ENCODE peak calls at places on chromosomes 12 and 14, in four cellular contexts. Y, J, W and G are unnamed samples.

GRCh38 chr12:121957831-121958515 is 39.6 kb downstream of the CFAP251 start:
- DNase-seq in Y (no peak), J (no peak), W (no peak), G (no peak)

GRCh38 chr14:94558842-94559241 is 2.4 kb upstream of the SERPINA4 start:
- DNase-seq in Y (no peak), J (no peak), W (no peak), G (no peak)

GRCh38 chr12:116425256-116426193 is 133.7 kb upstream of the MAP1LC3B2 start:
- DNase-seq in Y (no peak), J (no peak), W (no peak), G (no peak)

GRCh38 chr14:36625014-36625413 is 36.6 kb upstream of the PAX9 start:
- DNase-seq in Y (no peak), J (no peak), W (no peak), G (no peak)

GRCh38 chr12:7642876-7643309 is 22.8 kb downstream of the APOBEC1 start:
- DNase-seq in Y (no peak), J (peak), W (no peak), G (peak)

GRCh38 chr14:90424686-90425255 is 27.9 kb downstream of the CALM1 start:
- DNase-seq in Y (no peak), J (no peak), W (no peak), G (no peak)

GRCh38 chr14:78172428-78172827 is 2.3 kb downstream of the NRXN3 start:
- DNase-seq in Y (no peak), J (no peak), W (no peak), G (no peak)

GRCh38 chr14:33509927-33510535 is 440.8 kb downstream of the EGLN3 start:
- DNase-seq in Y (no peak), J (no peak), W (no peak), G (no peak)

GRCh38 chr12:89192419-89192818 is 159.9 kb downstream of the DUSP6 start:
- DNase-seq in Y (no peak), J (peak), W (no peak), G (no peak)

GRCh38 chr14:99226687-99227086 is 45.3 kb downstream of the BCL11B start:
- DNase-seq in Y (no peak), J (no peak), W (no peak), G (no peak)

GRCh38 chr12:12563529-12563928 is 866 bp upstream of the DUSP16 start:
- DNase-seq in Y (no peak), J (no peak), W (no peak), G (no peak)

GRCh38 chr14:103928011-103928890 is at the start of gene TDRD9:
- DNase-seq in Y (no peak), J (no peak), W (no peak), G (no peak)

GRCh38 chr12:125140918-125141573 is 75.8 kb downstream of the AACS start:
- DNase-seq in Y (no peak), J (no peak), W (no peak), G (no peak)

GRCh38 chr14:95663226-95663797 is 22.9 kb upstream of the TCL1B start:
- DNase-seq in Y (no peak), J (no peak), W (no peak), G (no peak)

GRCh38 chr14:22333408-22334274 is 255.4 kb downstream of the DAD1 start:
- DNase-seq in Y (peak), J (peak), W (no peak), G (no peak)

GRCh38 chr14:21185506-21185905 is 29.6 kb upstream of the OR5AU1 start:
- DNase-seq in Y (no peak), J (no peak), W (no peak), G (no peak)

GRCh38 chr14:67680121-67680602 is 5.7 kb upstream of the VTI1B start:
- DNase-seq in Y (peak), J (no peak), W (no peak), G (no peak)

GRCh38 chr14:21748869-21749303 is 75.3 kb upstream of the OR4E1 start:
- DNase-seq in Y (no peak), J (peak), W (peak), G (peak)

GRCh38 chr12:22531205-22531604 is 13.1 kb downstream of the C2CD5 start:
- DNase-seq in Y (no peak), J (no peak), W (no peak), G (no peak)

GRCh38 chr12:46657416-46658411 is 168.1 kb downstream of the SLC38A4 start:
- DNase-seq in Y (no peak), J (no peak), W (no peak), G (no peak)

GRCh38 chr12:95970905-95971304 is 25.2 kb downstream of the HAL start:
- DNase-seq in Y (no peak), J (no peak), W (no peak), G (peak)

GRCh38 chr12:29692237-29692636 is 91.5 kb downstream of the TMTC1 start:
- DNase-seq in Y (no peak), J (no peak), W (no peak), G (no peak)

GRCh38 chr12:2336409-2336829 is 283.6 kb downstream of the CACNA1C start:
- DNase-seq in Y (peak), J (no peak), W (no peak), G (no peak)

GRCh38 chr12:102748704-102749103 is 168.3 kb downstream of the PAH start:
- DNase-seq in Y (no peak), J (no peak), W (no peak), G (no peak)

GRCh38 chr12:79927772-79928474 is 7.0 kb downstream of the PPP1R12A start:
- DNase-seq in Y (no peak), J (no peak), W (no peak), G (no peak)

GRCh38 chr14:24678801-24679247 is 44.8 kb upstream of the GZMB start:
- DNase-seq in Y (peak), J (peak), W (peak), G (peak)

GRCh38 chr14:61644834-61645233 is 50.5 kb upstream of the HIF1A start:
- DNase-seq in Y (no peak), J (no peak), W (peak), G (no peak)

GRCh38 chr12:11725616-11726015 is 76.1 kb downstream of the ETV6 start:
- DNase-seq in Y (no peak), J (no peak), W (no peak), G (no peak)

GRCh38 chr14:79325071-79325470 is 886.2 kb downstream of the DIO2 start:
- DNase-seq in Y (no peak), J (no peak), W (no peak), G (no peak)

GRCh38 chr14:79325557-79325956 is 885.7 kb downstream of the DIO2 start:
- DNase-seq in Y (no peak), J (no peak), W (no peak), G (no peak)

GRCh38 chr14:79332504-79333197 is 878.7 kb downstream of the DIO2 start:
- DNase-seq in Y (no peak), J (no peak), W (no peak), G (peak)

GRCh38 chr14:79331820-79332219 is 879.5 kb downstream of the DIO2 start:
- DNase-seq in Y (no peak), J (no peak), W (no peak), G (no peak)

DNA sequence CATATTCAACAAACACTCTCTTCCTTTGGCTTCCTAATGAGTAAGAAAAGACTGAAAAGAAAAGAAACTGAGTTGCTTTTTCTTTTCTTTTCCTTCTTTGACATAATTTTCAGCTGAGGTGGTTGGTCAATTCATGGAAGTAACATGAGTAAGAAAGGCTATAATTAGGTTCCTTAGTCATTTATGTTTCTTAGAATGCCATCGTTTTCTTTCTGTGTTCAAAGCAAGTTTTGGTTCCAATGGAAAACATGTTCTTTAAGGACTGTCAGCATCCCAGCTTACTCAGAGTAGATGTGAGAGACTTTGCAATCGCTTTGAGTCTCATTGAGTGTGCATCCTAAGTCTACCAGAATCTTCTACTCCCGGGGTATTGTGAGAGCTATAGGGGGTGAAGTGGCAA is 882.4 kb downstream of the DIO2 start:
- DNase-seq in Y (no peak), J (no peak), W (no peak), G (no peak)
- TF ChIP-seq FOXJ3 in Y (no peak), J (no peak), W (no peak), G (no peak)

GRCh38 chr12:105480162-105480561 is 149.7 kb downstream of the C12orf75 start:
- DNase-seq in Y (no peak), J (no peak), W (no peak), G (no peak)
- TF ChIP-seq FOXJ3 in Y (no peak), J (no peak), W (no peak), G (no peak)

GRCh38 chr12:10363922-10364838 is 25.7 kb downstream of the KLRK1 start:
- DNase-seq in Y (peak), J (peak), W (no peak), G (no peak)
- TF ChIP-seq FOXJ3 in Y (no peak), J (no peak), W (no peak), G (no peak)

DNA sequence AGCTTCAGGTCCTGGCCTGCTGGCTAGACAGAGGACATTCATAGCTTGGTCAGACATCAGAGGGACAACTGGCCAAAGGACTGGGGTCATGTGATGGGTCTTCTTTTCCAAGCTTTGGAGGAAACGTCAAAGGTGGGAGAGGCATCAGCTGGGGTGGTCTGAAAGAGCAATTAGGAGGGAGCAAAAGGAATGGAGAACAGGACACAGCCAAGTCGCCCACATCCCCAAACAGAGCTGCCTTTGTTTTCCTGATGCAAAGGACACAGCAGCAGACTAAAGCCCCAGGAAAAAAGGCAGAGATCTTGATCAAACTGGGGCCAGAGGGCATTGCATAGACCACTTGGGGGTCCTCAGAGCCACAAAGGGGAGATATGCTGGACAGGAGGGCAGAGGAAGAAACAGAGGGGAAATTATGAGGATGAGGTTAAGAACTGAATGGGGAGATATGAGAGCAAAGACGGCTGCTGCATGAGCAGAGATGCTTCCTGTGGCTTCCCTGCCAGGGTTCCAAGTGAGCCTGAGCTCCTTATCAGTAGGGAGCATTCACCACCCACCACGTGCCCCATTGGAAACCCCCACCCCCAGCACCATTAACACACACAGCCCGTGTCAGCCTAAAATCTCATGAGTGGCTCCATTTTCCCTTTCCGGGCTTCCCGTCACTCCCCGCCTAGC is 62.4 kb downstream of the ANO2 start:
- DNase-seq in Y (no peak), J (no peak), W (no peak), G (no peak)
- TF ChIP-seq FOXJ3 in Y (no peak), J (no peak), W (no peak), G (no peak)

DNA sequence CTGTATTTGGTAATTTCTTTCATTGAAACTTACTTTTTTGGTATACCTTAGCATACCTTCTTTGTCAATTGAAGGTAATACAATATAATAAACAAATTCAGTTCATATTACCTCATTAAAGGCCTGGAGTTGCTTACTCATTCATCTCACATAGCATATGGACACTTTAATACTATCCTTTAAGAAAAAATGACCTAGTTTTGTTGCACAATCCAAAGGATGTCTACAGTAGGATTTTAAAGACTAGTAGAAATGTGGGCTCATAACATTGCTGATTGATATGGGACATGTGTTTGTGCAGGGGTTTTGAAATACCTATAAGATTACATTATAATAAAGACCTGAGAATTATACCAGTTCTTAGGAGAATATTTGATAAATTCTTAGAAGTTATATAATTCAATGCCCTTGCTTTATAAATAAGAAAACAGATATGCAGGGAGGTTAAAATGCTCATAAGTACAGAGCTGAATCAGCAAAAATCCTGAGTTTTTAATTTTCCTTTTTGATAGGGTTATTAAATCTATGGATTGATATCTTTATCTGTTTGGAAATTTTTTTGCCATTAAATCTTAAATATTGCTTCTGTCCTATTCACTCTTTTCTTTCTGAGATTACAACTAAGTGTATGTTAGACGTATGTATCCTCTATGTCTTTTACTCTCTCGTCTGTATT is 352.1 kb downstream of the ATP23 start:
- DNase-seq in Y (no peak), J (no peak), W (no peak), G (no peak)
- TF ChIP-seq FOXJ3 in Y (no peak), J (no peak), W (no peak), G (no peak)

GRCh38 chr14:92316937-92317336 is 6.0 kb upstream of the SLC24A4 start:
- DNase-seq in Y (no peak), J (no peak), W (no peak), G (no peak)
- TF ChIP-seq FOXJ3 in Y (no peak), J (no peak), W (no peak), G (no peak)